ENCODE peak calls at places on chromosomes 3 and 15, in eight cellular contexts. M is stimulated activated CD4-positive, alpha-beta T cell treated with anti-CD3 and anti-CD28 coated beads, Interleukin-4, amount 100 ng/mL, for 4 hours; C is naive thymus-derived CD8-positive, alpha-beta T cell; R is Panc1; Y is WTC11; W is amniotic stem cell; E is NCI-H748 treated with DMSO at 0.1 percent for 48 hours; X is activated T-helper 1 cell treated with anti-CD3 and anti-CD28 coated beads, Interleukin-12 subunit alpha, Interleukin-12 subunit beta, Interleukin-2, Interleukin-4 antibody, amounts not matched to agents 30 ng/mL and 10 ng/mL and 1 ng/mL, durations not matched to agents 14 hours and 24 hours and 36 hours. O is an unnamed sample.

GRCh38 chr3:122728756-122729514 is 48.3 kb downstream of the PARP14 start:
- DNase-seq in M (no peak), Y (no peak), X (no peak), E (no peak), R (no peak), C (no peak), W (no peak), O (no peak)

GRCh38 chr15:65082303-65082958 is 5.9 kb downstream of the KBTBD13 start:
- DNase-seq in M (no peak), C (no peak), X (no peak), Y (peak; percentile 48), W (no peak), R (no peak), E (no peak), O (peak; percentile 33)

GRCh38 chr15:101542306-101543025 is 53.0 kb upstream of the PCSK6 start:
- DNase-seq in R (no peak), C (peak; percentile 64), Y (no peak), W (peak; percentile 10), M (no peak), X (no peak), E (no peak), O (no peak)

GRCh38 chr15:79025201-79025600 is 65.4 kb downstream of the RASGRF1 start:
- DNase-seq in W (no peak), Y (peak; percentile 57), E (no peak), M (no peak), R (no peak), X (no peak), C (no peak), O (peak; percentile 59)

GRCh38 chr3:171351676-171352075 is 108.5 kb downstream of the TNIK start:
- DNase-seq in Y (no peak), E (no peak), X (no peak), C (no peak), M (no peak), W (peak; percentile 44), R (no peak), O (peak; percentile 39)

GRCh38 chr3:111481551-111481950 is 60.4 kb upstream of the CD96 start:
- DNase-seq in X (no peak), M (no peak), W (no peak), R (no peak), E (no peak), C (no peak), Y (no peak), O (no peak)

GRCh38 chr3:45100998-45101407 is 45.2 kb downstream of the CDCP1 start:
- DNase-seq in W (no peak), E (no peak), R (no peak), C (no peak), M (no peak), Y (no peak), X (no peak), O (no peak)

GRCh38 chr3:11587766-11588165 is 55.9 kb downstream of the VGLL4 start:
- DNase-seq in E (no peak), C (no peak), Y (no peak), M (no peak), R (no peak), W (no peak), X (no peak), O (no peak)

GRCh38 chr3:170690133-170690981 is 104.5 kb upstream of the SLC7A14 start:
- DNase-seq in W (no peak), Y (peak; percentile 79), R (no peak), X (no peak), M (no peak), E (peak; percentile 2), C (no peak), O (peak; percentile 88)

GRCh38 chr15:69474291-69474690 is 21.7 kb downstream of the RPLP1 start:
- DNase-seq in Y (no peak), C (no peak), M (no peak), W (no peak), X (no peak), E (no peak), R (no peak), O (no peak)

GRCh38 chr15:78671626-78672211 is 30.7 kb upstream of the CHRNB4 start:
- DNase-seq in W (no peak), Y (peak; percentile 30), X (no peak), C (no peak), R (no peak), M (no peak), E (peak; percentile 39), O (peak; percentile 97)

GRCh38 chr3:10373686-10374261 is 52.9 kb upstream of the SEC13 start:
- DNase-seq in E (no peak), R (no peak), M (no peak), W (no peak), C (no peak), Y (no peak), X (no peak), O (no peak)

GRCh38 chr3:39226106-39226741 is 33.8 kb upstream of the XIRP1 start:
- DNase-seq in M (no peak), W (no peak), E (no peak), R (no peak), X (no peak), Y (no peak), C (no peak), O (no peak)

GRCh38 chr3:124609402-124609801 is 120.8 kb upstream of the UMPS start:
- DNase-seq in C (no peak), X (no peak), M (no peak), E (no peak), R (no peak), Y (no peak), W (no peak), O (no peak)

GRCh38 chr3:102099913-102100312 is 250.6 kb downstream of the NFKBIZ start:
- DNase-seq in W (no peak), X (no peak), E (no peak), Y (no peak), M (no peak), C (no peak), R (no peak), O (no peak)

GRCh38 chr15:29571728-29572454 is 250.4 kb downstream of the TJP1 start:
- DNase-seq in R (no peak), M (no peak), W (no peak), C (no peak), E (no peak), X (no peak), Y (no peak), O (no peak)

GRCh38 chr15:38893920-38894259 is 329.3 kb upstream of the RASGRP1 start:
- DNase-seq in C (no peak), R (no peak), W (no peak), Y (no peak), E (no peak), X (no peak), M (no peak), O (no peak)

GRCh38 chr3:66409771-66410355 is 91.0 kb downstream of the LRIG1 start:
- DNase-seq in C (no peak), E (no peak), W (no peak), Y (no peak), X (no peak), M (no peak), R (no peak), O (no peak)